ENCODE peak calls at places on chromosome 1, in ten cellular contexts. X, A, D, I, L, W, F, V, H and O are unnamed samples.

GRCh38 chr1:202283379-202283844 is 58.3 kb downstream of the UBE2T start:
- DNase-seq in X (no peak), W (peak), H (peak), I (no peak), V (peak), L (peak), A (no peak), D (peak), F (no peak), O (no peak)

GRCh38 chr1:212928323-212929281 is 21.7 kb upstream of the VASH2 start:
- DNase-seq in F (no peak), L (no peak), X (peak), H (no peak), W (no peak), V (no peak), A (no peak), D (no peak), I (no peak), O (no peak)

GRCh38 chr1:202349263-202349928 is 897 bp downstream of the PPP1R12B start:
- DNase-seq in D (peak), V (no peak), W (no peak), L (peak), F (no peak), I (no peak), A (peak), H (peak), X (no peak), O (no peak)

GRCh38 chr1:54401799-54402198 is 4.4 kb downstream of the SSBP3 start:
- DNase-seq in F (no peak), V (no peak), I (no peak), D (no peak), W (no peak), A (no peak), H (no peak), L (no peak), X (no peak), O (no peak)

GRCh38 chr1:152398812-152399698 is 15.0 kb downstream of the CRNN start:
- DNase-seq in V (no peak), L (peak), W (no peak), I (no peak), H (peak), A (no peak), D (no peak), X (no peak), F (peak), O (no peak)

GRCh38 chr1:172002725-172003345 is 161.5 kb downstream of the DNM3 start:
- DNase-seq in D (no peak), X (no peak), F (peak), H (peak), W (no peak), I (no peak), V (no peak), L (peak), A (peak), O (no peak)

GRCh38 chr1:236868625-236869467 is 73.8 kb downstream of the MTR start:
- DNase-seq in F (peak), H (peak), W (no peak), L (peak), D (peak), X (peak), I (no peak), A (peak), V (no peak), O (no peak)

GRCh38 chr1:156969496-156969895 is 49.1 kb downstream of the LRRC71 start:
- DNase-seq in X (no peak), H (no peak), W (no peak), V (no peak), L (no peak), D (no peak), F (no peak), I (no peak), A (no peak), O (no peak)

GRCh38 chr1:41504126-41505035 is 19.9 kb upstream of the EDN2 start:
- DNase-seq in D (no peak), A (peak), I (no peak), X (no peak), L (peak), V (peak), H (no peak), F (no peak), W (no peak), O (no peak)

GRCh38 chr1:2088434-2088833 is 38.2 kb downstream of the PRKCZ start:
- DNase-seq in D (no peak), A (peak), V (peak), L (peak), W (no peak), X (no peak), I (no peak), F (no peak), H (no peak), O (no peak)

GRCh38 chr1:94020764-94021579 is 100.0 kb downstream of the ABCA4 start:
- DNase-seq in L (peak), I (no peak), V (no peak), F (no peak), W (no peak), X (no peak), D (peak), H (no peak), A (peak), O (no peak)

GRCh38 chr1:153659175-153659534 is 652 bp downstream of the SNAPIN start:
- DNase-seq in D (no peak), V (no peak), H (no peak), W (no peak), A (no peak), I (no peak), L (no peak), F (no peak), X (no peak), O (no peak)

GRCh38 chr1:9239622-9240401 is 5.2 kb downstream of the H6PD start:
- DNase-seq in I (peak), W (no peak), V (peak), F (no peak), L (peak), H (peak), D (peak), A (peak), X (no peak), O (no peak)

GRCh38 chr1:39255212-39255611 is 50.7 kb downstream of the MACF1 start:
- DNase-seq in L (no peak), V (no peak), X (no peak), A (no peak), W (no peak), H (no peak), D (no peak), F (no peak), I (no peak), O (no peak)

GRCh38 chr1:34460193-34460592 is 283.5 kb downstream of the C1orf94 start:
- DNase-seq in W (no peak), F (peak), I (no peak), L (peak), V (no peak), A (no peak), D (no peak), X (peak), H (peak), O (no peak)

GRCh38 chr1:164836614-164837018 is 277.6 kb downstream of the PBX1 start:
- DNase-seq in X (no peak), L (no peak), H (no peak), D (no peak), F (no peak), I (no peak), A (no peak), W (no peak), V (no peak), O (no peak)

GRCh38 chr1:81867235-81867634 is 66.5 kb downstream of the ADGRL2 start:
- DNase-seq in V (no peak), H (no peak), X (no peak), A (no peak), F (no peak), L (no peak), W (no peak), D (no peak), I (no peak), O (no peak)

GRCh38 chr1:224082146-224082545 is 31.8 kb upstream of the FBXO28 start:
- DNase-seq in I (no peak), H (no peak), W (no peak), V (no peak), F (no peak), X (no peak), A (peak), D (peak), L (no peak), O (no peak)

GRCh38 chr1:180981596-180982387 is 40.9 kb downstream of the STX6 start:
- DNase-seq in H (peak), I (no peak), D (no peak), X (no peak), F (no peak), L (no peak), W (no peak), V (no peak), A (no peak), O (no peak)

GRCh38 chr1:156608981-156609380 is 7.7 kb upstream of the GPATCH4 start:
- DNase-seq in I (no peak), V (no peak), X (no peak), A (no peak), D (no peak), L (peak), F (peak), W (no peak), H (peak), O (no peak)

GRCh38 chr1:71882241-71883036 is 399.9 kb downstream of the NEGR1 start:
- DNase-seq in L (no peak), F (no peak), I (no peak), W (no peak), V (no peak), H (no peak), D (no peak), X (no peak), A (no peak), O (no peak)

GRCh38 chr1:222754386-222755139 is 17.6 kb downstream of the FAM177B start:
- DNase-seq in D (peak), H (no peak), X (no peak), F (no peak), L (peak), A (peak), W (no peak), V (no peak), I (peak), O (no peak)

GRCh38 chr1:228841632-228842031 is 106.4 kb downstream of the RHOU start:
- DNase-seq in D (no peak), I (no peak), X (no peak), W (no peak), A (no peak), F (no peak), L (no peak), V (no peak), H (no peak), O (no peak)

GRCh38 chr1:116231752-116232151 is 120.6 kb downstream of the MAB21L3 start:
- DNase-seq in V (no peak), D (no peak), W (no peak), A (no peak), L (no peak), X (no peak), H (no peak), F (no peak), I (no peak), O (no peak)

GRCh38 chr1:183331095-183331742 is 87.0 kb downstream of the NMNAT2 start:
- DNase-seq in X (peak), W (peak), H (no peak), I (no peak), D (no peak), V (no peak), A (no peak), L (no peak), F (no peak), O (no peak)

GRCh38 chr1:205396972-205397616 is 24.8 kb downstream of the LEMD1 start:
- DNase-seq in L (peak), V (no peak), H (peak), A (peak), W (no peak), I (no peak), X (peak), F (peak), D (no peak), O (no peak)

GRCh38 chr1:200966934-200967333 is 56.6 kb downstream of the KIF21B start:
- DNase-seq in V (peak), A (no peak), H (no peak), L (no peak), F (no peak), D (no peak), I (no peak), X (no peak), W (no peak), O (no peak)

GRCh38 chr1:201495447-201496295 is 11.3 kb downstream of the CSRP1 start:
- DNase-seq in H (no peak), V (no peak), A (no peak), D (no peak), X (no peak), L (peak), W (no peak), F (no peak), I (peak), O (no peak)

GRCh38 chr1:223007250-223007649 is 135.8 kb downstream of the TLR5 start:
- DNase-seq in V (no peak), L (peak), I (no peak), W (no peak), F (no peak), D (no peak), H (no peak), A (peak), X (no peak), O (no peak)

GRCh38 chr1:107076846-107077245 is 20.4 kb downstream of the PRMT6 start:
- DNase-seq in I (no peak), H (no peak), V (no peak), A (no peak), F (no peak), D (peak), X (no peak), L (peak), W (no peak), O (no peak)

GRCh38 chr1:248786106-248786665 is 30.6 kb upstream of the LYPD8 start:
- DNase-seq in W (no peak), D (no peak), L (no peak), I (no peak), H (no peak), F (no peak), X (no peak), A (no peak), V (no peak), O (no peak)

GRCh38 chr1:194280463-194280862 is 1094.0 kb upstream of the B3GALT2 start:
- DNase-seq in A (no peak), F (no peak), H (no peak), L (no peak), D (no peak), X (no peak), V (no peak), W (no peak), I (no peak), O (no peak)

GRCh38 chr1:194281372-194281771 is 1095.0 kb upstream of the B3GALT2 start:
- DNase-seq in H (no peak), V (no peak), W (no peak), D (no peak), F (no peak), A (no peak), X (no peak), L (no peak), I (no peak), O (no peak)

GRCh38 chr1:194277927-194278326 is 1091.5 kb upstream of the B3GALT2 start:
- DNase-seq in L (no peak), D (no peak), X (no peak), A (no peak), F (no peak), V (no peak), H (no peak), W (no peak), I (no peak), O (no peak)

DNA sequence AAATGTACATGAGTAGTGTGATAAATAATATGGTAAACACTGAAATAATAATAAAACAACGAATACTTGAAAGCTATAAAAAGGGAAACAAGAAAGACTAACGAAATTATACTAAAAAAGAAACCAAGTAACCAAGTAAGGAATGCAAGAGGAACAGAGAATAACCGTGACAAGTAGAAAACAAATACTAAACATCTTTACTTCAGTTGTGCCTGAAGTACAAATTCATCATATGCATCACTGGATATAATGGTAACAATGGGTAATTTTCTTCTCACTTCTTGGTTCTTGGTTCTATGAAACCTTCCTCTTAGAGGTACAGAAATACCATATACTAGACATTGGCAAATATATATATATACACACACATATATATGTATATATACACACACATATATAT is 1093.6 kb upstream of the B3GALT2 start:
- DNase-seq in A (no peak), X (no peak), W (no peak), D (no peak), F (no peak), L (no peak), H (no peak), V (no peak), I (no peak), O (no peak)
- TF ChIP-seq CTCF in A (no peak), X (no peak), W (no peak), D (no peak), F (no peak), L (no peak), H (no peak), V (no peak), I (no peak), O (no peak)

GRCh38 chr1:184691719-184692324 is 62.8 kb downstream of the EDEM3 start:
- DNase-seq in L (peak), W (no peak), I (no peak), X (no peak), F (peak), V (no peak), D (peak), H (no peak), A (peak), O (no peak)
- TF ChIP-seq CTCF in L (peak), W (no peak), I (no peak), X (peak), F (peak), V (peak), D (peak), H (peak), A (peak), O (no peak)

GRCh38 chr1:21677168-21677567 is 8.0 kb upstream of the RAP1GAP start:
- DNase-seq in H (no peak), D (no peak), X (no peak), L (no peak), A (no peak), I (no peak), V (no peak), F (no peak), W (no peak), O (no peak)

GRCh38 chr1:21672478-21673276 is 3.5 kb upstream of the RAP1GAP start:
- DNase-seq in V (no peak), X (peak), F (no peak), D (no peak), L (peak), H (no peak), W (no peak), I (no peak), A (no peak), O (no peak)

GRCh38 chr1:21671915-21672314 is 2.8 kb upstream of the RAP1GAP start:
- DNase-seq in V (no peak), I (no peak), W (no peak), F (no peak), H (no peak), L (no peak), X (peak), D (no peak), A (no peak), O (no peak)

GRCh38 chr1:21673277-21673780 is 4.2 kb upstream of the RAP1GAP start:
- DNase-seq in L (peak), D (peak), F (no peak), X (peak), W (no peak), A (peak), I (no peak), H (no peak), V (no peak), O (no peak)

GRCh38 chr1:21674957-21675356 is 5.8 kb upstream of the RAP1GAP start:
- DNase-seq in H (no peak), I (no peak), X (peak), V (no peak), F (no peak), A (no peak), D (no peak), W (no peak), L (no peak), O (no peak)
- TF ChIP-seq CTCF in H (no peak), I (no peak), X (no peak), V (no peak), F (no peak), A (no peak), D (no peak), W (no peak), L (no peak), O (no peak)

GRCh38 chr1:100607628-100608240 is 69.8 kb downstream of the GPR88 start:
- DNase-seq in V (no peak), A (no peak), H (no peak), F (no peak), W (no peak), D (peak), I (no peak), X (no peak), L (no peak), O (no peak)

GRCh38 chr1:100611086-100611485 is 73.1 kb downstream of the GPR88 start:
- DNase-seq in A (no peak), D (no peak), F (no peak), V (no peak), I (no peak), W (no peak), X (no peak), H (no peak), L (no peak), O (no peak)

GRCh38 chr1:100609849-100610248 is 71.9 kb downstream of the GPR88 start:
- DNase-seq in V (no peak), I (no peak), X (no peak), W (no peak), D (no peak), L (no peak), F (no peak), A (no peak), H (no peak), O (no peak)

GRCh38 chr1:100604372-100604771 is 66.4 kb downstream of the GPR88 start:
- DNase-seq in I (no peak), D (no peak), X (no peak), H (no peak), A (no peak), F (no peak), L (no peak), W (no peak), V (no peak), O (no peak)

DNA sequence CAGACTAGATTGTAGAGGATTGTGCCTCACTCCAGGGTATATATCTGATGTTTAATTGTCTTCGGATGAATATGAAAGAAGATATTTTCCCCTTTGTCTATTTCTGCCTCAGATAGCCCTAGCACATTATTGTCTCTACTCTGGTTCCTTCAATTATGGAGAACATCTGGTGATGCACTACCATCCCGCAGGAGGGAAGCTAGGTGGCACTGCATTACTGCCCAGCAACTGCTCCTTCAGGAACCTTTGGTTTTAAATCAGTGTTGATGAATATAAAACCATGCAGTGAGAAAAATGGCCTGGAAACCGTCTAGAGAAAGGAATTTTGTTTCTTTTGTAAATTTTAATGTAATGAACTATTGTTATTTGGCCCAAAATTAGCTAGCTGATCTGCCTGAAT is 68.5 kb downstream of the GPR88 start:
- DNase-seq in H (peak), W (no peak), L (peak), D (peak), X (no peak), F (peak), I (no peak), A (peak), V (no peak), O (no peak)
- TF ChIP-seq CTCF in H (peak), W (no peak), L (peak), D (peak), X (peak), F (no peak), I (no peak), A (peak), V (peak), O (no peak)